ENCODE peak calls at places on chromosome 11, in five cellular contexts. J is stimulated activated CD4-positive, alpha-beta T cell treated with anti-CD3 and anti-CD28 coated beads, Interleukin-4, amount 100 ng/mL, for 48 hours; T is fibroblast of lung; V is H9; Y is esophagus muscularis mucosa. E is an unnamed sample.

GRCh38 chr11:65381721-65382035 is 768 bp downstream of the SLC25A45 start:
- DNase-seq in J (no peak), T (peak; percentile 58), V (no peak), Y (no peak), E (peak; percentile 78)

GRCh38 chr11:5234390-5234834 is at the start of gene HBD:
- DNase-seq in J (no peak), T (peak; percentile 15), V (no peak), Y (no peak), E (no peak)

GRCh38 chr11:20066013-20066782 is 94.1 kb downstream of the DBX1 start:
- DNase-seq in J (no peak), T (no peak), V (no peak), Y (no peak), E (no peak)

GRCh38 chr11:95465887-95466286 is 234.9 kb upstream of the SESN3 start:
- DNase-seq in J (no peak), T (no peak), V (no peak), Y (no peak), E (peak; percentile 94)

GRCh38 chr11:62919898-62920640 is 1.1 kb downstream of the CHRM1 start:
- DNase-seq in J (no peak), T (no peak), V (no peak), Y (no peak), E (no peak)

GRCh38 chr11:29272019-29272654 is 744.7 kb downstream of the KCNA4 start:
- DNase-seq in J (no peak), T (peak; percentile 38), V (no peak), Y (no peak), E (no peak)

GRCh38 chr11:118878187-118878586 is 5.5 kb upstream of the CXCR5 start:
- DNase-seq in J (no peak), T (no peak), V (no peak), Y (no peak), E (no peak)

GRCh38 chr11:31870609-31871309 is 59.6 kb upstream of the PAX6 start:
- DNase-seq in J (no peak), T (peak; percentile 50), V (peak; percentile 92), Y (no peak), E (peak; percentile 43)

GRCh38 chr11:121520243-121521144 is 67.7 kb upstream of the SORL1-AS1 start:
- DNase-seq in J (no peak), T (peak; percentile 90), V (no peak), Y (no peak), E (no peak)

GRCh38 chr11:112610494-112610893 is 349.8 kb upstream of the PLET1 start:
- DNase-seq in J (no peak), T (no peak), V (no peak), Y (no peak), E (no peak)

GRCh38 chr11:8098879-8099278 is 17.9 kb downstream of the TUB start:
- DNase-seq in J (no peak), T (no peak), V (no peak), Y (no peak), E (no peak)

GRCh38 chr11:28690746-28691145 is 582.6 kb downstream of the METTL15 start:
- DNase-seq in J (no peak), T (peak; percentile 6), V (no peak), Y (no peak), E (no peak)

GRCh38 chr11:126194121-126194543 is 17.3 kb downstream of the RPUSD4 start:
- DNase-seq in J (peak; percentile 26), T (peak; percentile 74), V (no peak), Y (no peak), E (peak; percentile 26)

GRCh38 chr11:17405232-17406005 is 17.0 kb upstream of the KCNJ11 start:
- DNase-seq in J (no peak), T (peak; percentile 32), V (peak; percentile 54), Y (no peak), E (peak; percentile 53)

E was measured in NCI-H460.